ENCODE peak calls at places on chromosomes 7 and 10, in eight cellular contexts. C, H, B, P, R, E, J and D are unnamed samples.

GRCh38 chr7:94276797-94277196 is 117.9 kb upstream of the COL1A2 start:
- DNase-seq in E (no peak), P (no peak), R (no peak), C (no peak), H (no peak), B (no peak), J (no peak), D (no peak)

GRCh38 chr10:21927601-21928000 is 75.9 kb downstream of the DNAJC1 start:
- DNase-seq in E (no peak), H (no peak), B (no peak), C (no peak), P (no peak), R (no peak), J (no peak), D (no peak)

GRCh38 chr7:70285176-70285575 is 686.9 kb downstream of the AUTS2 start:
- DNase-seq in P (no peak), J (no peak), H (no peak), C (no peak), E (no peak), R (no peak), B (no peak), D (no peak)

GRCh38 chr10:130737622-130738021 is 573.9 kb downstream of the TCERG1L start:
- DNase-seq in P (no peak), J (no peak), B (no peak), E (no peak), H (no peak), C (no peak), R (no peak), D (peak; percentile 40)

GRCh38 chr7:95334434-95334833 is 10.1 kb upstream of the PON1 start:
- DNase-seq in B (no peak), J (no peak), H (no peak), E (no peak), P (no peak), C (no peak), R (no peak), D (no peak)

GRCh38 chr10:67241435-67241834 is 315.6 kb downstream of the LRRTM3 start:
- DNase-seq in E (no peak), P (no peak), B (no peak), C (no peak), H (no peak), R (no peak), J (no peak), D (no peak)

GRCh38 chr10:58137813-58138212 is 129.9 kb downstream of the IPMK start:
- DNase-seq in J (no peak), E (no peak), C (no peak), H (no peak), P (no peak), B (no peak), R (no peak), D (no peak)

GRCh38 chr7:12291870-12292269 is 80.8 kb downstream of the TMEM106B start:
- DNase-seq in E (no peak), P (no peak), B (no peak), J (no peak), R (no peak), H (no peak), C (no peak), D (no peak)

GRCh38 chr10:689433-690226 is at the start of gene DIP2C:
- DNase-seq in E (no peak), B (no peak), R (no peak), J (peak; percentile 71), P (peak; percentile 79), H (peak; percentile 81), C (peak; percentile 92), D (no peak)

GRCh38 chr7:55130554-55131198 is 111.9 kb downstream of the EGFR start:
- DNase-seq in H (peak; percentile 38), C (peak; percentile 85), B (no peak), J (peak; percentile 29), P (peak; percentile 67), R (no peak), E (no peak), D (no peak)

GRCh38 chr10:50807851-50808776 is 68.4 kb downstream of the ASAH2B start:
- DNase-seq in H (no peak), P (no peak), J (no peak), B (no peak), C (no peak), E (no peak), R (no peak), D (no peak)

GRCh38 chr7:106347229-106347833 is 62.5 kb upstream of the NAMPT start:
- DNase-seq in E (no peak), R (no peak), H (no peak), C (no peak), B (no peak), P (no peak), J (no peak), D (no peak)

GRCh38 chr10:30694492-30695228 is 65.1 kb upstream of the LYZL2 start:
- DNase-seq in E (no peak), P (no peak), C (no peak), R (no peak), B (no peak), J (no peak), H (no peak), D (no peak)

GRCh38 chr10:70832852-70833542 is 17.2 kb downstream of the SGPL1 start:
- DNase-seq in P (no peak), E (no peak), H (no peak), B (no peak), R (no peak), C (no peak), J (no peak), D (no peak)

GRCh38 chr10:70830185-70830584 is 14.4 kb downstream of the SGPL1 start:
- DNase-seq in B (no peak), H (no peak), C (no peak), R (no peak), J (no peak), P (no peak), E (no peak), D (no peak)

GRCh38 chr10:70829543-70829942 is 13.8 kb downstream of the SGPL1 start:
- DNase-seq in E (no peak), H (no peak), R (no peak), C (no peak), P (no peak), J (no peak), B (no peak), D (no peak)

GRCh38 chr10:70834448-70835151 is 18.9 kb downstream of the SGPL1 start:
- DNase-seq in E (no peak), J (no peak), B (no peak), C (no peak), R (no peak), P (no peak), H (no peak), D (no peak)

DNA sequence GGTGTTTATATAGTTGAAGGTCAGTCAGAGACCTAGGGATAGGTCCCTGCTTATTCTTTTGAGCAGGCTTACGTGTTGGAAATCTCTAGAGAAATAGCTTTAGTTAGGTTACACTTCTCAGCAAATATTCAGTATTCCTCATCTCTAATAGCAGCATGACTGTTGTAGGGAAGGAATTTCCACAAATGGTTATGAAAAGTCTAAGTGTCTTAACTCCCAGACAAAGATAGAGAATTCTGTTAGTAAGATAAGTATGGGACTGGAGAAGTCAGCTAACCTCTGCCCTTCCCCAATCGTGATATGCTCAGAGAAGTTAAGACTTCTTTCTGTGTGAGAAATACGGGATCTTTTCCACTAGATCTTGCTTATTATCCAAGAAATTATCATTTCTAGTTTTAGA is 16.5 kb downstream of the SGPL1 start:
- DNase-seq in R (no peak), B (no peak), E (no peak), P (no peak), H (no peak), J (no peak), C (no peak), D (no peak)
- H3K4me1 ChIP-seq in R (no peaks in the 10 kb centered on the region), B (no peaks in the 10 kb centered on the region), E (no peaks in the 10 kb centered on the region), P (peaks cover 11% of the 10 kb centered on the region), H (peaks cover 3% of the 10 kb centered on the region), J (peaks cover 27% of the 10 kb centered on the region), C (no peaks in the 10 kb centered on the region), D (no peaks in the 10 kb centered on the region)

GRCh38 chr10:98267069-98267893 is 713 bp downstream of the LOXL4 start:
- DNase-seq in R (no peak), C (no peak), H (no peak), B (no peak), J (no peak), P (no peak), E (no peak), D (no peak)
- H3K4me3 ChIP-seq in R (peak overlapping the region; percentile 27), C (no peak overlapping the region), H (peak overlapping the region; percentile 69), B (no peak overlapping the region), J (no peak overlapping the region), P (peak overlapping the region; percentile 47), E (peak overlapping the region; percentile 56), D (no peak overlapping the region)

GRCh38 chr10:97779975-97780374 is 8.2 kb upstream of the SFRP5 start:
- DNase-seq in R (no peak), C (no peak), B (no peak), H (no peak), E (no peak), J (no peak), P (no peak), D (no peak)

GRCh38 chr10:97780991-97781540 is 9.3 kb upstream of the SFRP5 start:
- DNase-seq in P (no peak), B (no peak), J (peak; percentile 62), H (no peak), R (no peak), E (no peak), C (no peak), D (no peak)

GRCh38 chr10:97781541-97782331 is 9.9 kb upstream of the SFRP5 start:
- DNase-seq in E (no peak), H (no peak), B (no peak), J (peak; percentile 11), P (no peak), C (no peak), R (peak; percentile 27), D (peak; percentile 59)

GRCh38 chr10:97778452-97779302 is 6.9 kb upstream of the SFRP5 start:
- DNase-seq in H (no peak), B (no peak), C (no peak), J (peak; percentile 82), E (no peak), P (no peak), R (no peak), D (no peak)

GRCh38 chr10:97779492-97779891 is 7.7 kb upstream of the SFRP5 start:
- DNase-seq in H (no peak), J (no peak), P (no peak), B (no peak), R (no peak), C (no peak), E (no peak), D (no peak)
- H3K4me1 ChIP-seq in H (peaks cover 14% of the 10 kb centered on the region), J (peaks cover 41% of the 10 kb centered on the region), P (no peaks in the 10 kb centered on the region), B (peaks cover 32% of the 10 kb centered on the region), R (peaks cover 42% of the 10 kb centered on the region), C (no peaks in the 10 kb centered on the region), E (peaks cover 5% of the 10 kb centered on the region), D (peaks cover 8% of the 10 kb centered on the region)

GRCh38 chr7:45099891-45100760 is 11.4 kb upstream of the NACAD start:
- DNase-seq in E (no peak), B (no peak), J (no peak), H (no peak), C (peak; percentile 59), R (no peak), P (no peak), D (no peak)

GRCh38 chr7:45102785-45103712 is 8.4 kb downstream of the TBRG4 start:
- DNase-seq in R (no peak), H (no peak), J (no peak), C (peak; percentile 55), P (no peak), E (no peak), B (no peak), D (no peak)

GRCh38 chr7:45100761-45101480 is 10.6 kb downstream of the TBRG4 start:
- DNase-seq in C (peak; percentile 48), R (no peak), H (no peak), E (no peak), P (no peak), J (no peak), B (no peak), D (no peak)

GRCh38 chr7:45101748-45102147 is 9.7 kb downstream of the TBRG4 start:
- DNase-seq in R (no peak), E (no peak), C (peak; percentile 58), J (no peak), B (no peak), H (no peak), P (no peak), D (no peak)

GRCh38 chr7:45098983-45099839 is 10.4 kb upstream of the NACAD start:
- DNase-seq in C (peak; percentile 33), H (no peak), E (no peak), P (no peak), B (no peak), J (no peak), R (no peak), D (no peak)
- H3K4me3 ChIP-seq in C (no peak overlapping the region), H (no peak overlapping the region), E (no peak overlapping the region), P (no peak overlapping the region), B (no peak overlapping the region), J (no peak overlapping the region), R (no peak overlapping the region), D (no peak overlapping the region)